ENCODE peak calls at places on chromosomes 12 and 14, in eight cellular contexts. V is small intestine; E is CD4-positive, CD25-positive, alpha-beta regulatory T cell; Q is GM12865; L is dorsolateral prefrontal cortex; T is epithelial cell of esophagus; F is foreskin fibroblast; W is choroid plexus epithelial cell. Z is an unnamed sample.

GRCh38 chr12:64682572-64683277 is 72.4 kb downstream of the RASSF3 start:
- DNase-seq in V (no peak), E (no peak), Q (no peak), L (no peak), T (no peak), F (peak; percentile 65), W (peak; percentile 87), Z (no peak)

GRCh38 chr12:65881965-65882413 is 57.7 kb downstream of the HMGA2 start:
- DNase-seq in V (no peak), E (no peak), Q (peak; percentile 58), L (peak; percentile 53), T (no peak), F (peak; percentile 42), W (peak; percentile 83), Z (no peak)

GRCh38 chr12:17680220-17680619 is 409.8 kb downstream of the RERGL start:
- DNase-seq in V (no peak), E (no peak), Q (no peak), L (no peak), T (no peak), F (no peak), W (no peak), Z (no peak)

GRCh38 chr14:32252030-32252670 is 49.1 kb upstream of the RNU6-8 start:
- DNase-seq in V (peak; percentile 83), E (peak; percentile 77), Q (peak; percentile 82), L (no peak), T (peak; percentile 76), F (peak; percentile 49), W (peak; percentile 93), Z (peak; percentile 92)

GRCh38 chr12:49665384-49665783 is 41.8 kb downstream of the FMNL3 start:
- DNase-seq in V (no peak), E (no peak), Q (no peak), L (no peak), T (no peak), F (no peak), W (peak; percentile 49), Z (no peak)

GRCh38 chr12:106634206-106634605 is 51.4 kb downstream of the RFX4 start:
- DNase-seq in V (no peak), E (no peak), Q (no peak), L (no peak), T (no peak), F (no peak), W (no peak), Z (no peak)

GRCh38 chr14:49586673-49587460 is 687 bp upstream of the RPS29 start:
- DNase-seq in V (peak; percentile 77), E (peak; percentile 86), Q (peak; percentile 81), L (no peak), T (peak; percentile 73), F (peak; percentile 52), W (peak; percentile 84), Z (peak; percentile 94)

GRCh38 chr12:101490286-101490920 is 15.3 kb downstream of the SPIC start:
- DNase-seq in V (peak; percentile 77), E (peak; percentile 37), Q (peak; percentile 46), L (no peak), T (peak; percentile 46), F (no peak), W (peak; percentile 80), Z (peak; percentile 72)

GRCh38 chr12:125155366-125155765 is 90.1 kb downstream of the AACS start:
- DNase-seq in V (no peak), E (no peak), Q (no peak), L (no peak), T (no peak), F (no peak), W (no peak), Z (no peak)

GRCh38 chr12:79547044-79547734 is 143.6 kb downstream of the PAWR start:
- DNase-seq in V (peak; percentile 89), E (no peak), Q (no peak), L (no peak), T (peak; percentile 98), F (peak; percentile 37), W (peak; percentile 82), Z (no peak)

GRCh38 chr12:2682301-2683282 is 112.2 kb upstream of the FKBP4 start:
- DNase-seq in V (peak; percentile 30), E (peak; percentile 76), Q (peak; percentile 31), L (no peak), T (peak; percentile 4), F (peak; percentile 24), W (peak; percentile 58), Z (peak; percentile 74)

GRCh38 chr12:44511289-44511688 is 364.8 kb downstream of the NELL2 start:
- DNase-seq in V (no peak), E (no peak), Q (peak; percentile 6), L (no peak), T (no peak), F (no peak), W (no peak), Z (no peak)

GRCh38 chr12:113398346-113399290 is 5.1 kb downstream of the SDS start:
- DNase-seq in V (no peak), E (no peak), Q (no peak), L (no peak), T (no peak), F (no peak), W (no peak), Z (no peak)

GRCh38 chr12:105799103-105799502 is 339.7 kb downstream of the NUAK1 start:
- DNase-seq in V (no peak), E (no peak), Q (no peak), L (no peak), T (no peak), F (no peak), W (no peak), Z (no peak)

GRCh38 chr14:88948199-88948598 is 123.7 kb downstream of the TTC8 start:
- DNase-seq in V (no peak), E (no peak), Q (no peak), L (no peak), T (no peak), F (no peak), W (peak; percentile 27), Z (no peak)

GRCh38 chr14:35331605-35332516 is 39.7 kb downstream of the PSMA6 start:
- DNase-seq in V (peak; percentile 86), E (peak; percentile 18), Q (peak; percentile 71), L (no peak), T (peak; percentile 98), F (peak; percentile 36), W (peak; percentile 72), Z (no peak)

GRCh38 chr12:56679834-56680575 is 8.1 kb downstream of the PTGES3 start:
- DNase-seq in V (no peak), E (no peak), Q (no peak), L (peak; percentile 6), T (no peak), F (no peak), W (no peak), Z (no peak)

GRCh38 chr12:58540480-58541299 is 379.6 kb downstream of the LRIG3 start:
- DNase-seq in V (peak; percentile 80), E (peak; percentile 16), Q (peak; percentile 69), L (peak; percentile 69), T (peak; percentile 82), F (peak; percentile 89), W (peak; percentile 95), Z (peak; percentile 87)

GRCh38 chr12:28328967-28329366 is 138.7 kb downstream of the CCDC91 start:
- DNase-seq in V (no peak), E (no peak), Q (no peak), L (no peak), T (no peak), F (no peak), W (no peak), Z (no peak)

DNA sequence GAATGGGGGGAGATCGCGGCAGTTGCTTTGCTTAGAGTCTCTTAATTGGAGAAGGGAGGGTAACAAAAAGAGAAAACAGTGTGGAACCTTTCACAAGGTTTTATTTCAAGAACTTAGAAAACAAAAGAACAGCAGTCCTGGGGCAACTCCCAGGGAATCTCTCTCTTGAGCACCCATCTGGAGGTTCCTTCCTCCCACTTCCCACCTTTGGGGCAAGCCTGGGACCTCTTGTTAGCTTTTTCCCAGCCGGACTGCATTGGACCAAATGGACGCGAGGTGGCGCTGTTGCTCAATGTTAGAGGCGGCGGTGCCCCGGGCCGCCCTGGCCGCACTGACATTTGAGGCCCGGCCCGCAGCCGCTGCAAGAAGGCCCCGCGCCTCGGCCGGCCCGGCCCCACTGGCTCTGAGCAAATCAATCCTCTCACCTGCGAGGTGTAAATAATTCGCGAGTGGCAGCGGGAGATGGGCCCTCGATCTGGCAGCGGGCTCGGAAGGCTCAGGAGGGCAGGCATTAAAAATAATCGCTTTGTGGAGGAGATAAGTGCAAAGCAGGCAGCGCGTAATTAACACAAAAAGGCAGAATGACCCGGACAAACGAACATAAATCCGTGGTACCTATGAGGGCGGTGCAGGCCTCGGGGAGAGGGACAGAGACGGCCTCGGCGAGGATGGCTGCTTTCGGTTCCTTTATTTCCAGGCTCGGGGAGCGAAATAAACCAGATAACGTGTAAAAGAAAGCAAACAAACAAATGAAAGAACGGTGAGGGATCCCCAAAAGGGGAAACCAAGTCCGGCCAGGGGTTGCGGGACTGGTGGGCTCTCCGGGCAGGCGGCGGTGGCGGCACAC is 2.7 kb upstream of the HOXC8 start:
- DNase-seq in V (peak; percentile 76), E (peak; percentile 73), Q (peak; percentile 80), L (peak; percentile 69), T (peak; percentile 71), F (peak; percentile 68), W (peak; percentile 73), Z (peak; percentile 93)
- H3K4me3 ChIP-seq in V (no peak overlapping the region), E (peak overlapping the region; percentile 54), Q (peak overlapping the region; percentile 17), L (no peak overlapping the region), T (peak overlapping the region; percentile 16), F (no peak overlapping the region), W (peak overlapping the region; percentile 35), Z (peak overlapping the region; percentile 53)

GRCh38 chr14:68807148-68807600 is 14.3 kb upstream of the ZFP36L1 start:
- DNase-seq in V (peak; percentile 48), E (no peak), Q (no peak), L (no peak), T (peak; percentile 48), F (peak; percentile 86), W (peak; percentile 88), Z (peak; percentile 75)
- H3K4me3 ChIP-seq in V (no peak overlapping the region), E (no peak overlapping the region), Q (no peak overlapping the region), L (no peak overlapping the region), T (no peak overlapping the region), F (no peak overlapping the region), W (no peak overlapping the region), Z (no peak overlapping the region)

DNA sequence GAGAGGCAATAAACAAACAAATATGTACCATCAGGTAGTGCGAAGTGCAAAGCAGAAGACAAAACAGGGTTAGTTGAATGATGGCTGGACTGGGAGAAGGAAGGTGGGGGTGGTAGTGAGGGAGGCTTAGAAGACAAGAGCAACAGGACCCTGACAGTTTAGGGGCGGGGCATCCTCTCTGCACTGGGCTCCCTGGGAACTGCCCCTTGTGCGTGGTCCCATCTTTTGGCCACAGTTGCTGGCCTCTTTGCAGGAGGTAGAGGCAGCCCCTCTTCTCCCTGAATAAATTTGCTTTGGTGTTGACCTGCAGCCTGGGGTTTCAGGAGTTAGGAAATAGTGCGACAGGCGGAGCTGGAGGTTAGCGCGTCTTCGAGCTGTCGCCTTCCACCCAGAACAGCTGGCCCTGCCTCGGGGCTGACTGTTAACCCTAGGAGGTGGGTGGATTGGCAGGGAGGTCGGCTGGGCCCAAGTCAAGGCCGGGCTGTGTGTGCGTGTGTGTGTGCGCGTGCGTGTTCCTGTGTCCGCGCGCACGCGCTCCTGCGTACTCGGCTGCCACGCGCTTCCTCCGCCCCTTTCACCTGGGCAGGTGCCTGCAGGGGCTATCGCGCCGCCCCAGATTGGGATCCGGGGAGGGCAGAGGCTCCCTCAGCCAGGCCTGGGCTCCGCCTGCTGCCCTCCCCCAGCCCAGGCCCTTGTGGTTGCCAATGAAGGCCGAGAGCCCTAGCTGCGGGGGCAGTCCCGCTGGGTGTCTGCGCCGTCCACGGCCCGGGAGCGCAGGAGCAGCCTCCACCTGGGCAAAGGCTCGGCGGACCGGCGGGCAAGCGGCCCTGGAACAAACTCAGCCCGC is 180.8 kb downstream of the ADCK1 start:
- DNase-seq in V (peak; percentile 42), E (peak; percentile 9), Q (no peak), L (peak; percentile 44), T (peak; percentile 46), F (no peak), W (no peak), Z (no peak)
- H3K4me3 ChIP-seq in V (no peak overlapping the region), E (no peak overlapping the region), Q (no peak overlapping the region), L (peak overlapping the region; percentile 57), T (peak overlapping the region; percentile 46), F (no peak overlapping the region), W (peak overlapping the region; percentile 34), Z (no peak overlapping the region)

GRCh38 chr14:103189481-103190470 is 66.5 kb downstream of the TNFAIP2 start:
- DNase-seq in V (no peak), E (no peak), Q (no peak), L (no peak), T (no peak), F (no peak), W (no peak), Z (no peak)
- H3K4me3 ChIP-seq in V (no peak overlapping the region), E (no peak overlapping the region), Q (no peak overlapping the region), L (no peak overlapping the region), T (no peak overlapping the region), F (no peak overlapping the region), W (no peak overlapping the region), Z (no peak overlapping the region)